ENCODE peak calls at places on chromosomes 11 and 22, in eight cellular contexts. T is HL-60, C is upper lobe of right lung, P is nephron progenitor cell, W is bronchial epithelial cell, D is left lung, V is neural progenitor cell, G is body of pancreas. B is an unnamed sample.

GRCh38 chr22:48751539-48752437 is 1075.9 kb downstream of the BRD1 start:
- DNase-seq in W (no peak), T (no peak), V (no peak), D (no peak), P (no peak), G (no peak), C (no peak), B (no peak)

GRCh38 chr22:38653741-38654140 is 2.5 kb downstream of the FAM227A start:
- DNase-seq in G (no peak), W (no peak), V (no peak), P (no peak), T (no peak), D (no peak), C (no peak), B (no peak)

GRCh38 chr11:24515632-24516031 is 18.8 kb downstream of the LUZP2 start:
- DNase-seq in P (no peak), T (no peak), D (no peak), W (no peak), V (peak; percentile 14), C (no peak), G (no peak), B (no peak)

GRCh38 chr11:63613517-63614135 is 607 bp downstream of the PLAAT3 start:
- DNase-seq in W (no peak), T (no peak), V (peak; percentile 62), D (peak; percentile 53), C (peak; percentile 79), P (peak; percentile 49), G (peak; percentile 34), B (no peak)

GRCh38 chr11:567629-568258 is 7.0 kb downstream of the RASSF7 start:
- DNase-seq in D (no peak), G (peak; percentile 29), P (no peak), W (no peak), V (no peak), C (no peak), T (no peak), B (no peak)

GRCh38 chr11:120546312-120547205 is 35.0 kb downstream of the GRIK4 start:
- DNase-seq in D (peak; percentile 73), C (no peak), V (peak; percentile 51), W (peak; percentile 98), G (peak; percentile 55), T (no peak), P (peak; percentile 54), B (no peak)

GRCh38 chr11:65522640-65523322 is 2.1 kb upstream of the SCYL1 start:
- DNase-seq in G (no peak), D (no peak), V (no peak), P (no peak), T (peak; percentile 80), C (peak; percentile 22), W (no peak), B (no peak)

GRCh38 chr11:58549644-58550043 is 26.0 kb downstream of the LPXN start:
- DNase-seq in W (no peak), P (no peak), G (no peak), D (no peak), V (no peak), T (no peak), C (no peak), B (no peak)

GRCh38 chr11:77244277-77245014 is 57.0 kb downstream of the GDPD4 start:
- DNase-seq in G (no peak), D (no peak), P (no peak), T (no peak), W (peak; percentile 84), V (no peak), C (no peak), B (no peak)

GRCh38 chr22:45308624-45309421 is 911 bp upstream of the FAM118A start:
- DNase-seq in G (no peak), T (peak; percentile 65), V (peak; percentile 28), D (no peak), W (no peak), C (no peak), P (peak; percentile 33), B (no peak)

GRCh38 chr11:96155627-96156378 is 187.2 kb downstream of the MAML2 start:
- DNase-seq in V (peak; percentile 18), D (peak; percentile 80), P (no peak), G (peak; percentile 35), C (peak; percentile 72), T (peak; percentile 44), W (peak; percentile 94), B (peak; percentile 89)

GRCh38 chr11:20110908-20111669 is 49.2 kb downstream of the DBX1 start:
- DNase-seq in P (peak; percentile 63), G (peak; percentile 64), D (no peak), T (peak; percentile 37), V (peak; percentile 76), W (peak; percentile 83), C (no peak), B (no peak)

GRCh38 chr11:100857236-100858005 is 170.3 kb downstream of the ARHGAP42 start:
- DNase-seq in W (no peak), D (no peak), P (no peak), G (no peak), V (peak; percentile 57), T (no peak), C (no peak), B (no peak)

GRCh38 chr11:123611698-123612097 is 42.7 kb downstream of the SCN3B start:
- DNase-seq in G (no peak), W (no peak), C (no peak), T (no peak), P (no peak), V (peak; percentile 32), D (no peak), B (no peak)

GRCh38 chr11:30392221-30392784 is 69.4 kb downstream of the ARL14EP start:
- DNase-seq in W (no peak), C (no peak), T (no peak), V (no peak), G (no peak), P (no peak), D (no peak), B (no peak)

GRCh38 chr11:85407648-85408047 is 219.5 kb downstream of the DLG2 start:
- DNase-seq in C (no peak), T (no peak), P (no peak), V (no peak), G (no peak), W (no peak), D (no peak), B (no peak)

GRCh38 chr11:92735039-92735438 is 234.4 kb upstream of the MTNR1B start:
- DNase-seq in P (no peak), W (peak; percentile 20), G (no peak), C (no peak), T (no peak), D (no peak), V (peak; percentile 20), B (no peak)

GRCh38 chr22:23182289-23183106 is 2.2 kb downstream of the BCR start:
- DNase-seq in G (no peak), V (peak; percentile 50), P (peak; percentile 57), W (peak; percentile 88), D (no peak), C (no peak), T (no peak), B (peak; percentile 53)

GRCh38 chr11:86749376-86749775 is 51.0 kb upstream of the PRSS23 start:
- DNase-seq in W (no peak), G (no peak), P (no peak), C (no peak), D (no peak), V (peak; percentile 28), T (no peak), B (no peak)

GRCh38 chr22:29343313-29343805 is 27.9 kb upstream of the RASL10A start:
- DNase-seq in V (peak; percentile 18), W (peak; percentile 76), D (peak; percentile 62), P (peak; percentile 33), T (no peak), C (peak; percentile 85), G (peak; percentile 84), B (no peak)

GRCh38 chr11:108697872-108698473 is 33.1 kb downstream of the DDX10 start:
- DNase-seq in T (peak; percentile 77), C (no peak), P (peak; percentile 42), V (peak; percentile 68), D (peak; percentile 42), G (peak; percentile 56), W (peak; percentile 79), B (peak; percentile 52)

GRCh38 chr22:23079814-23080521 is 9.6 kb downstream of the GNAZ start:
- DNase-seq in T (no peak), G (no peak), P (no peak), C (no peak), W (no peak), V (no peak), D (no peak), B (no peak)

GRCh38 chr11:70048279-70049024 is 29.7 kb upstream of the ANO1 start:
- DNase-seq in C (no peak), T (no peak), W (peak; percentile 61), V (peak; percentile 69), G (no peak), D (no peak), P (peak; percentile 54), B (no peak)
- TF ChIP-seq CTCF in C (no peak), T (no peak), W (peak; percentile 62), V (peak; percentile 61), G (no peak), D (no peak), P (peak; percentile 22), B (no peak)

GRCh38 chr11:74504100-74504691 is 10.7 kb upstream of the LIPT2 start:
- DNase-seq in G (no peak), D (no peak), V (no peak), T (no peak), P (no peak), C (no peak), W (peak; percentile 4), B (no peak)
- TF ChIP-seq CTCF in G (no peak), D (no peak), V (no peak), T (no peak), P (no peak), C (no peak), W (no peak), B (no peak)

DNA sequence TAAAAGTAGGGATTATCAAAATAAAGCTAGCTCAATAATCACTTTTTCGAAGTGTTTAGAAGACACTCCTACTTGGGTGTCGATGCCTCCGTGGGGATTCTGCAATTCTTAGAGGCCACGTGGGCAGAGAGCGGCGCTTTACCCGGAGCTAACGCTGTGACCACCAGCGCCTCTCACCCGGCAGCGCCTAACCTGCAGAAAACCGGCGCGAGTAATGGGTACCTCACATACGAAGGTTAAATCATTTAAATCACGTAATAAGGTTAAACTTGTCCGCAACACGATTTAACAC is 547 bp downstream of the TAF1D start:
- DNase-seq in V (peak; percentile 72), W (peak; percentile 30), T (peak; percentile 74), P (peak; percentile 50), C (peak; percentile 81), D (peak; percentile 66), G (peak; percentile 55), B (peak; percentile 59)
- TF ChIP-seq CTCF in V (no peak), W (no peak), T (no peak), P (no peak), C (no peak), D (no peak), G (no peak), B (no peak)

DNA sequence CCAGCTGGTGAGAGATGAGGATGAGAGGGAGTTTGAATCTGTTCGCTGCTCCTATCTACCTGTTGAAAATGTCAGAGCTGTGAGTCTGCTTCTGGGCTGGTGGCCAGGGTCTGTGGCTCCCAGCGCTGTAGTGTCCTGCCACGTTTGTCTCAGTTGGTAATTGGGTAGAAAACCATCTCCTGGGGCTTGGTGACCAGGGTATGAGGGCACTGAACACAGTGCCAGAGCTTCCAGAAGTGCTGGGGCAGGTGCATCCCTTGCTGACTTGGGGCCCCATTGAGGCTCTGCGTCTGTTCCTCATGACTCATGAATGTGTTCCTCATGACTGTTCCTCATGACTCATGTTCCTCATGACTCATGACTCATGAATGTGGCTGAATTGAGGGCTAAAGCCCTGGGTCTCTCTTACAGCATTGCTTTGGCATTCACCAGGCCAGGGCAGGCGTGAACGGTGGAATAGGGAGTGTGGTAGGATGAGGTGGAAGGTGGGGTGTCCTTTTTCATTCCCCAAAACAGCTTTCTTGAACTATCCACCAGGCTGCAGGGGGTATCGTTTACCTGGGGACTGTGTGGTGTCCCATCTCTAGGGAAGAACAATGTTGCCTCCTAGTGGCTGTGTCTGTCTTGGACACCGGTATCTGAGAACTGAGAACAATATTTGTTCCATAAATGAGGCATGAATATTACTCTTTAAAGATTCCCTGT is 139.5 kb downstream of the COMMD9 start:
- DNase-seq in P (no peak), C (no peak), T (peak; percentile 88), W (peak; percentile 99), D (peak; percentile 78), V (peak; percentile 42), G (peak; percentile 41), B (peak; percentile 93)
- TF ChIP-seq CTCF in P (peak; percentile 25), C (peak; percentile 32), T (peak; percentile 78), W (peak; percentile 27), D (peak; percentile 27), V (peak; percentile 53), G (peak; percentile 33), B (peak; percentile 70)

B was measured in CD14-positive monocyte.